ENCODE peak calls at places on chromosomes 6 and 20, in nine cellular contexts. B is IMR-90, X is GM23338, O is K562, P is GM23248, Y is astrocyte, I is SK-N-SH, H is H1, L is fibroblast of lung. Z is an unnamed sample. For H3K4me1 and H4K20me1, the result is how much of the 10 kb centered on the place peaks cover.

GRCh38 chr6:162882817-162883481 is 155.2 kb downstream of the PACRG start:
- DNase-seq in B (no peak), X (no peak), O (no peak), P (peak), Y (no peak), I (no peak), H (no peak), L (peak), Z (no peak)

GRCh38 chr6:107132330-107132954 is 17.1 kb upstream of the BEND3 start:
- DNase-seq in B (no peak), X (peak), O (no peak), P (peak), Y (no peak), I (peak), H (no peak), L (peak), Z (peak)

GRCh38 chr20:3753098-3753497 is 14.5 kb downstream of the ADISSP start:
- DNase-seq in B (peak), X (peak), O (peak), P (peak), Y (peak), I (peak), H (peak), L (peak), Z (peak)

GRCh38 chr6:17710331-17710730 is 3.6 kb upstream of the NUP153 start:
- DNase-seq in B (peak), X (no peak), O (no peak), P (peak), Y (peak), I (no peak), H (no peak), L (peak), Z (no peak)

GRCh38 chr6:110537208-110538123 is 61.1 kb upstream of the SLC22A16 start:
- DNase-seq in B (peak), X (no peak), O (no peak), P (peak), Y (peak), I (no peak), H (no peak), L (peak), Z (no peak)

GRCh38 chr20:4956200-4956810 is 45.0 kb downstream of the SLC23A2 start:
- DNase-seq in B (peak), X (peak), O (peak), P (peak), Y (no peak), I (peak), H (no peak), L (peak), Z (peak)

GRCh38 chr20:62346398-62347150 is 20.5 kb downstream of the LAMA5 start:
- DNase-seq in B (no peak), X (no peak), O (no peak), P (no peak), Y (no peak), I (no peak), H (no peak), L (no peak), Z (no peak)

GRCh38 chr6:164439331-164439730 is 870.1 kb downstream of the C6orf118 start:
- DNase-seq in B (no peak), X (no peak), O (no peak), P (no peak), Y (no peak), I (no peak), H (no peak), L (no peak), Z (no peak)

GRCh38 chr6:129590408-129591022 is 119.5 kb downstream of the ARHGAP18 start:
- DNase-seq in B (peak), X (no peak), O (no peak), P (peak), Y (peak), I (no peak), H (no peak), L (peak), Z (no peak)

GRCh38 chr20:60883517-60883916 is 368.5 kb upstream of the CDH4 start:
- DNase-seq in B (no peak), X (no peak), O (no peak), P (no peak), Y (no peak), I (no peak), H (no peak), L (no peak), Z (no peak)

GRCh38 chr6:167742719-167743303 is 83.9 kb upstream of the AFDN start:
- DNase-seq in B (no peak), X (peak), O (no peak), P (no peak), Y (no peak), I (no peak), H (no peak), L (no peak), Z (no peak)

GRCh38 chr6:20242397-20242796 is 30.1 kb upstream of the MBOAT1 start:
- DNase-seq in B (no peak), X (no peak), O (no peak), P (no peak), Y (no peak), I (no peak), H (no peak), L (no peak), Z (no peak)
- H3K4me1 ChIP-seq in B (under half), X (under half), O (under half), P (under half), Y (under half), I (under half), H (under half), L (under half), Z (under half)

GRCh38 chr6:15319677-15320076 is 73.8 kb downstream of the JARID2 start:
- DNase-seq in B (no peak), X (no peak), O (no peak), P (no peak), Y (no peak), I (no peak), H (no peak), L (no peak), Z (no peak)
- H3K4me2 ChIP-seq in B (no peak), X (peak), O (no peak), P (no peak), Y (no peak), I (no peak), H (no peak), L (no peak), Z (no peak)

GRCh38 chr20:19977373-19977770 is 39.8 kb upstream of the NAA20 start:
- DNase-seq in B (no peak), X (no peak), O (no peak), P (peak), Y (peak), I (no peak), H (no peak), L (no peak), Z (no peak)
- H4K20me1 ChIP-seq in B (half or more), X (under half), O (under half), P (under half), Y (under half), I (under half), H (under half), L (under half), Z (under half)

DNA sequence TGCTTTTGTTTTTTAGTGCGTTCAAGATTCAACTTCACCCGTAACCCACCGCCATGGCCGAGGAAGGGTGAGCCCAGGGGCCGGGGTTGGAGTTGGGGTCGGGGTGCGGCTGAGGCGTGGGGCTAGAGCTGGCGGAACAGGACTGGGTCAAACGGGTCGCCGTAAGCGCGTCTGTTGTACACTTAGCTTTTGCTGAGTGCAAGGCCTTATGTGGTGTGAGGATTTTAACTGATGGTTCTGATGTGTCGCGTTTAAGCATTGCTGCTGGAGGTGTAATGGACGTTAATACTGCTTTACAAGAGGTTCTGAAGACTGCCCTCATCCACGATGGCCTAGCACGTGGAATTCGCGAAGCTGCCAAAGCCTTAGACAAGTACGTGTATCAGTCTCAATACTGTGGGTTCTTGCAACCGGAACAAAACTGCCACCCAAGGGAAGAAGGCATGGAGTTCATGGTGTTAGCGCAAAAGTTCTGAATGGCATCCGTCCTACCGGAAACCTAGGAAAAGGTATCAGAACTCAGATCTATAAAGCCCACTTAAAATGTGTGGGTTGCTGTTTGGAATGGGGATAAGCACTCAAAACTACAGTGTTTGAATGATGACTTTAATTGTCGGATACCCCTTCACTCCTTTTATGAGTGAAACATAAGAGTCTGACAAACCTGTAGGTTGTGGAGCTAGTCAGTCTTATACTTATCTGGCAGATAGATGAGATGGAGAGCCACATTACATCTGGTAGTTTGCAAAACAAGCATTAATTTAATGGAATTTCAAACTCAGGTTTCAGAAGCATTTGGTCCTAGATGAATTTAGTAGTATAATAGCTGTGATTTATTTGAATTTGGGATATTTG is 574 bp downstream of the RPS12 start:
- DNase-seq in B (no peak), X (no peak), O (no peak), P (peak), Y (no peak), I (no peak), H (no peak), L (peak), Z (no peak)
- H3K4me1 ChIP-seq in B (under half), X (under half), O (under half), P (under half), Y (under half), I (under half), H (under half), L (under half), Z (under half)

GRCh38 chr6:137792160-137793033 is 74.7 kb upstream of the TNFAIP3 start:
- DNase-seq in B (no peak), X (no peak), O (no peak), P (peak), Y (no peak), I (no peak), H (no peak), L (no peak), Z (peak)
- H3K4me2 ChIP-seq in B (no peak), X (no peak), O (no peak), P (no peak), Y (no peak), I (no peak), H (no peak), L (no peak), Z (no peak)

Z was measured in Karpas-422.